ENCODE peak calls at places on chromosomes 1 and 21, in six cellular contexts. C, A, R, F, S and H are unnamed samples.

GRCh38 chr1:90730247-90731022 is 13.3 kb upstream of the BARHL2 start:
- DNase-seq in A (no peak), S (no peak), R (no peak), C (no peak), F (no peak), H (no peak)

GRCh38 chr1:53697671-53698380 is 41.1 kb downstream of the GLIS1 start:
- DNase-seq in A (no peak), C (no peak), S (no peak), F (no peak), R (no peak), H (peak)

GRCh38 chr1:215156232-215156631 is 73.7 kb downstream of the KCNK2 start:
- DNase-seq in R (no peak), C (peak), F (no peak), A (peak), S (peak), H (no peak)

GRCh38 chr1:107661142-107661541 is 303.8 kb downstream of the VAV3 start:
- DNase-seq in S (no peak), C (no peak), F (no peak), R (no peak), A (no peak), H (no peak)

GRCh38 chr1:238895911-238896310 is 490.5 kb upstream of the CHRM3 start:
- DNase-seq in R (no peak), A (no peak), F (no peak), C (no peak), S (no peak), H (no peak)

GRCh38 chr21:32807717-32808380 is 36.3 kb upstream of the PAXBP1 start:
- DNase-seq in F (no peak), R (no peak), A (no peak), S (no peak), C (no peak), H (peak)

GRCh38 chr1:210598135-210598652 is 269.5 kb downstream of the HHAT start:
- DNase-seq in R (peak), C (no peak), S (peak), F (no peak), A (peak), H (peak)

GRCh38 chr1:114130213-114130612 is 23.5 kb downstream of the SYT6 start:
- DNase-seq in F (no peak), C (no peak), S (no peak), A (no peak), R (no peak), H (no peak)

GRCh38 chr1:150321826-150322166 is 463 bp downstream of the PRPF3 start:
- DNase-seq in A (no peak), R (no peak), F (no peak), C (no peak), S (no peak), H (no peak)

GRCh38 chr1:19356266-19356665 is 44.1 kb downstream of the SLC66A1 start:
- DNase-seq in A (no peak), S (no peak), C (no peak), R (no peak), F (no peak), H (no peak)

GRCh38 chr1:107451735-107452134 is 310.9 kb downstream of the NTNG1 start:
- DNase-seq in S (no peak), R (no peak), F (no peak), C (no peak), A (no peak), H (no peak)

GRCh38 chr21:42847051-42847707 is 32.2 kb downstream of the WDR4 start:
- DNase-seq in F (peak), S (no peak), C (no peak), A (no peak), R (no peak), H (no peak)

GRCh38 chr1:34970220-34970735 is 14.9 kb downstream of the TMEM35B start:
- DNase-seq in S (no peak), C (no peak), R (no peak), A (no peak), F (no peak), H (no peak)

GRCh38 chr1:99580451-99580850 is 65.5 kb upstream of the PALMD start:
- DNase-seq in A (peak), S (no peak), R (no peak), C (no peak), F (no peak), H (no peak)

GRCh38 chr1:163291461-163291860 is 30.3 kb upstream of the NUF2 start:
- DNase-seq in C (no peak), S (no peak), F (no peak), R (no peak), A (no peak), H (no peak)

GRCh38 chr1:46969014-46969619 is 27.8 kb upstream of the CYP4A11 start:
- DNase-seq in C (no peak), F (no peak), S (no peak), A (no peak), R (no peak), H (no peak)

GRCh38 chr21:46661211-46661625 is 25.7 kb downstream of the PRMT2 start:
- DNase-seq in R (peak), A (peak), S (peak), F (peak), C (peak), H (peak)

GRCh38 chr1:175863291-175864050 is 120.1 kb upstream of the TNR start:
- DNase-seq in R (no peak), C (no peak), A (no peak), S (no peak), F (no peak), H (no peak)

GRCh38 chr1:161440312-161440894 is 64.9 kb upstream of the FCGR2A start:
- DNase-seq in F (peak), C (peak), R (peak), A (peak), S (peak), H (no peak)

GRCh38 chr1:247574236-247574635 is 13.9 kb upstream of the OR2G2 start:
- DNase-seq in R (no peak), S (no peak), F (no peak), A (no peak), C (no peak), H (no peak)

GRCh38 chr1:1063945-1064831 is 9.9 kb downstream of the RNF223 start:
- DNase-seq in A (peak), C (peak), R (peak), F (peak), S (peak), H (peak)

GRCh38 chr1:7229696-7230095 is 444.4 kb downstream of the CAMTA1 start:
- DNase-seq in F (no peak), R (no peak), S (no peak), A (no peak), C (no peak), H (no peak)

GRCh38 chr1:174074757-174075156 is 52.6 kb upstream of the RC3H1 start:
- DNase-seq in S (no peak), A (peak), F (no peak), C (no peak), R (no peak), H (peak)

GRCh38 chr1:114116086-114116485 is 37.6 kb downstream of the SYT6 start:
- DNase-seq in C (no peak), F (no peak), R (no peak), A (no peak), S (no peak), H (no peak)

DNA sequence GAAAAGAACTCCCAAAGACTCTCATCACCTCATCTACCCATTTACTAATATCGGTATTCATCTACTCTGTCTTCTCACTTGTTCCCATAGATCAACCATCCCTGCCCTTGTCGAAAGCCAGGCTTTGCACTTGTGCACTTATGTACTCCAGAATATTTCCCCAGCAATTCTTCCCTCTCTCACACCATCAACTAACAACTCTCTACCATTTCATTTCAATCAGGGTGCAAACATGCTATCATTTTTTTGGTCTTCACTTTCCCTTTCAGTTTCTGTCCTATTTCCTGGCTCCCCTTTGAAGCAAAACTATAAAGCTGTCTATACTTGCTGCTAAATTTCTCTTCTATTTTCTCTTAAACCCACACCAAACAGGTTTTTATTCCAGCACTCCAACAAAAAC is 6.7 kb downstream of the C1orf105 start:
- DNase-seq in C (no peak), F (no peak), R (no peak), S (no peak), A (no peak), H (no peak)
- H3K4me3 ChIP-seq in C (no peak), F (no peak), R (no peak), S (no peak), A (no peak), H (no peak)

DNA sequence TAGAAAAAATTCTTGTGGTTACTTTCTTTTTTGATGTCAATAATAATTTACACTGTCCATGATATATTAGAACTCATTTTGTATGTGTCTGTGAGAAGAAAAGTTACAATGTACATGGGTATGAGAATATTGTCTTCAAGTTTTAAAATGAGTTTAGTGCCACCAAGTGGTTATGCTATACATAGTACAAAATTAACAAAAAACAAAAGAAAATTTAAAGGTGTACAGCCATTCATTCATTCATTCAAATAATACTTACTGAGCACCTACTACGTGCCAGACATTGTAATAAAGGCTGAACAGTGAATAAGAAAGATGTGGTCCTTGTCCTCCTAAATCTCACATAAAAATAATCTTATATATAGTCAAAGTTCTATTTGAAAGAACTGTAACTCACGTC is 27.7 kb downstream of the UCHL5 start:
- DNase-seq in C (no peak), F (no peak), R (no peak), A (peak), S (no peak), H (no peak)
- TF ChIP-seq CTCF in C (peak), F (peak), R (peak), A (peak), S (peak), H (peak)

DNA sequence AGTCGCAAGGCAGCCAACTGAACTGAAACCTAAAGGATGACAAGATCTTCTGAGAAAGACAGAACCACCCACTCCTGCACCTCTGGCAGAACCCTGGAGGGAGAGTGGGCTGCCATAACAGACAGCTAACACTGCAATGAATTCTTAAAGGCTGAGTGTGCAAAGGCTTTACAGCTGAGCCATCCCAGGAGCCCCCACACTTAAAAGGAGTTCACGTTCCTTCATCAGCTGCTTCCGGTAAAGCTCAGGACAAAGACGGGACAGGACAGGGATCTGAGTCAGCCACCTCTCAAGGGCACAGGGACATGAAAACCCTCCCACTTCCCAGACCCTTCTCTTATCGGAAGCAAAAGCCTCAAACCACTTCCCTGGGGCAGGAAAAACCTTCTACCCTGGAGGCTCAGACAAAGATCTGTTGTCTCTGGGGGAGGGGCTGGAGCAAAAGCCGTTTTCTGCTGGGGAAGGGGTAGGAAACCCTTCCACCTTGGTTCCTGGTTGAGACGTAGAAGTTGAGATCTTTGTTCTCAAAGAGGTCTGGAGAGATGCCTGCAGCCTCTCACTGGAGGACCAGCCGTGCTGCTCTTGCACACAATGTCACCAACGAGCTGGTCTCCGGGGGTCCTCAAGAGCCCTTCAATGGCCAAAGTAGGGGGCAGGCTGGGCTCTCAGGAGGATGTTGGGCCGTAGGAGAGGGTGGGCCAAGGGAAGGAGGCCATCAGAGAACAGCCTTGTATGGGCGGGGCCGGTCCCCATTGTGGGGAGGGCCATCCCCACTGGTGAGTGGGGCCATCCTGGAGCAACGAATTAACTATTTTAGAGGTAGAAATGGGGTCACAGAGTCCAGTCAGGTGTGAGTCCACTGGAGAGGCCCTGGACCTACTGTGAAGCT is 452.4 kb downstream of the PTPRU start:
- DNase-seq in A (peak), S (no peak), C (no peak), F (peak), R (no peak), H (no peak)
- H3K4me3 ChIP-seq in A (no peak), S (no peak), C (no peak), F (no peak), R (no peak), H (no peak)

GRCh38 chr1:2320760-2321159 is 70.6 kb downstream of the MORN1 start:
- DNase-seq in C (no peak), A (no peak), S (no peak), R (no peak), F (no peak), H (no peak)

GRCh38 chr1:2321258-2321657 is 70.1 kb downstream of the MORN1 start:
- DNase-seq in S (no peak), A (no peak), F (no peak), C (no peak), R (no peak), H (no peak)

GRCh38 chr1:2323575-2323974 is 67.8 kb downstream of the MORN1 start:
- DNase-seq in R (no peak), S (no peak), A (no peak), C (no peak), F (no peak), H (no peak)

GRCh38 chr1:2322593-2323295 is 68.6 kb downstream of the MORN1 start:
- DNase-seq in F (no peak), S (peak), C (no peak), R (no peak), A (peak), H (no peak)

DNA sequence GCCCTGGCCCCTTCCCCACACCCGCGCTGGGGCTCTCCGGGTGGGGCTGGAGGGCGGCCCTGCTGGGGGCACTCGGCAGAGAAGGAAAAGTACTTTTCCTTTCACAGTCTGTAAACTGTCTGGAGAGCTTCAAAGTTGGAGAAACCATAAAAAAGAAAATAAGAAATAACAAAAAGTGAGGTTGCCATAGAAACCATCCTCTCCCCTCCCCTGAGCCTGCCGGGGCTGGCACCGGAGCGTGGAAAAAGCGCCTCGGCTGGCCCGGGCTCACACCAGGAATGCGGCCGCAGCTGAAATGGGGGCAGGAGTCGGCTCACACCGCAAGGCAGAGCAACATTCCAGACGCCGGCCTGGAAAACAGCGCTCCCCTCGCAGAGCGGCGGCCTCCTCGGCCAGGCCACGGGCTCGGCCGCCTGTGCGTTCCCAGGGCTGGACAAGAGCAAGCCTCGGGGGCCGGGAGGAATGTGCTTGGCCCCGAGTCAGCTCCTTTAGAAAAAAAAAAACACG is 69.2 kb downstream of the MORN1 start:
- DNase-seq in A (peak), R (peak), F (peak), C (peak), S (peak), H (peak)
- TF ChIP-seq CTCF in A (peak), R (peak), F (peak), C (peak), S (no peak), H (peak)

DNA sequence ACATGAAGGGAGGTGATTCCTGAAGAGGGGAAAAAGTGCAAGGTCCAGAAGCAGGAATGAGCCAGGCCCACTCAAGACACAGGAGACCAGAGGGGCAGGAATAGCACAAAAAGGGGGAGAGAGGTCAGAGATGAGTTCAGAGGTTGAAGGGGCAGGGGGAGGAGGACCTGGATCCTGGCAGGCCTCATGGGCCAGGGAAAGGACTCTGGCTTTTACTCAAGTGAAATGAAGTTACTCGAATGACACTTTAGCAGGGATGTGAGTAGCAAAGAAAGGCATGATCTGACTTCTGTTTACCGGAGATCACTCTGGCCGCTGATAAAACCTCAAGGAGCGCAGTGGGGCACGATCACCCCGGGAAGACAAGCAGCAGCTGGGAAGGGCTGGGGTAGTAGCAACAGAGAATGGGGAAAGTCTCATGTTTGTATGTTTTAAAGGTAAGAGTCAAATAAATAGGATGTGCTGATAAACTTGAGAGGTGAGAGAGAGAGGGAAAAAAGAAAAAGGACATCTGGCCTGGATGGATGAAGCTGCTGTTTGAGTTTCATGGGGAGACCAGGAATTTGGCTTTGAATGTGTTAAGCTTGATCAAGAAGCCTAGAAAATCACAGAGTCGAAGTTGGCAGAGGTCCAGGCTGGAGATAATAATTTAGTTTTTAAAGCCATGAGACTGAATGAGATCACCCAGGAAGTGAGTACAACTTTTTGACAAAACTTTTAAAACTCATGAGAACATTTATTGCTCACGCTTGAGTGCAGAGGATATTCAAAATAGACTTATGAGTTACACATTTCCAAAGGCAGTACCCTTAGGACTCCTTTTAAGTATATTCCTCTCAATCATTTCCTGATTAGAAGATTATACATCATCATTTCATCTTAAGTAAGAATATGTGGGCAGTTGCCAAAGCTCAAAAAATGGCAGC is 156.0 kb downstream of the RERE start:
- DNase-seq in C (no peak), S (peak), R (peak), F (no peak), A (peak), H (peak)
- H3K4me3 ChIP-seq in C (no peak), S (no peak), R (no peak), F (no peak), A (no peak), H (no peak)

GRCh38 chr1:233020441-233020840 is 70.0 kb downstream of the NTPCR start:
- DNase-seq in A (no peak), S (peak), F (no peak), R (peak), C (peak), H (no peak)

GRCh38 chr1:233022246-233022645 is 71.8 kb downstream of the NTPCR start:
- DNase-seq in A (no peak), F (no peak), C (no peak), S (no peak), R (no peak), H (no peak)

GRCh38 chr1:233019921-233020320 is 69.5 kb downstream of the NTPCR start:
- DNase-seq in S (peak), C (no peak), R (no peak), A (no peak), F (no peak), H (no peak)

GRCh38 chr1:233025156-233025555 is 74.7 kb downstream of the NTPCR start:
- DNase-seq in S (peak), A (peak), R (peak), F (no peak), C (peak), H (no peak)

GRCh38 chr1:233025566-233025965 is 75.2 kb downstream of the NTPCR start:
- DNase-seq in R (no peak), F (no peak), S (no peak), C (no peak), A (no peak), H (no peak)
- TF ChIP-seq CTCF in R (no peak), F (no peak), S (no peak), C (no peak), A (no peak), H (no peak)